ENCODE peak calls at places on chromosomes 13 and 19, in five cellular contexts. O is SK-N-SH, G is hepatocyte, W is PC-3, L is GM23338. A is an unnamed sample. For H3K4me1, the result is how much of the 10 kb centered on the place peaks cover.

GRCh38 chr13:81142306-81142999 is 801.5 kb upstream of the SPRY2 start:
- DNase-seq in O (no peak), G (no peak), W (peak), L (peak), A (no peak)

GRCh38 chr13:89363144-89363543 is 1692.0 kb downstream of the SLITRK5 start:
- DNase-seq in O (peak), G (peak), W (no peak), L (peak), A (no peak)

GRCh38 chr19:46616631-46617322 is 8.1 kb downstream of the PTGIR start:
- DNase-seq in O (peak), G (peak), W (peak), L (peak), A (peak)

GRCh38 chr13:67230243-67230773 is at the start of gene PCDH9:
- DNase-seq in O (peak), G (peak), W (peak), L (peak), A (peak)

GRCh38 chr19:36115453-36116343 is at the start of gene TBCB:
- DNase-seq in O (peak), G (no peak), W (no peak), L (peak), A (peak)

GRCh38 chr13:101698400-101698799 is 245.9 kb downstream of the ITGBL1 start:
- DNase-seq in O (peak), G (no peak), W (no peak), L (no peak), A (peak)

GRCh38 chr13:92590503-92590908 is 636.1 kb upstream of the GPC6 start:
- DNase-seq in O (no peak), G (no peak), W (peak), L (no peak), A (no peak)

GRCh38 chr19:42469311-42470239 is 26.8 kb upstream of the CXCL17 start:
- DNase-seq in O (no peak), G (no peak), W (no peak), L (no peak), A (peak)

GRCh38 chr13:40665061-40665753 is 1.2 kb downstream of the FOXO1 start:
- DNase-seq in O (peak), G (peak), W (peak), L (peak), A (peak)

GRCh38 chr19:5891938-5892771 is 11.4 kb downstream of the NDUFA11 start:
- DNase-seq in O (peak), G (peak), W (peak), L (peak), A (peak)

GRCh38 chr13:39616087-39616694 is 13.2 kb upstream of the LHFPL6 start:
- DNase-seq in O (peak), G (peak), W (peak), L (peak), A (peak)

GRCh38 chr13:66624302-66624701 is 605.8 kb downstream of the PCDH9 start:
- DNase-seq in O (no peak), G (no peak), W (no peak), L (no peak), A (no peak)

GRCh38 chr13:75633285-75633684 is 2.8 kb upstream of the LMO7 start:
- DNase-seq in O (no peak), G (no peak), W (peak), L (no peak), A (peak)

GRCh38 chr13:109400192-109400591 is 386.2 kb downstream of the IRS2 start:
- DNase-seq in O (no peak), G (no peak), W (no peak), L (no peak), A (no peak)

GRCh38 chr19:42197375-42197817 is 20.1 kb downstream of the DEDD2 start:
- DNase-seq in O (no peak), G (peak), W (no peak), L (peak), A (no peak)

GRCh38 chr19:32519023-32519422 is 62.0 kb upstream of the PDCD5 start:
- DNase-seq in O (no peak), G (no peak), W (no peak), L (no peak), A (no peak)

GRCh38 chr19:43482193-43482592 is 16.8 kb upstream of the LYPD3 start:
- DNase-seq in O (no peak), G (no peak), W (no peak), L (no peak), A (no peak)

GRCh38 chr13:39968646-39969475 is 313.4 kb downstream of the COG6 start:
- DNase-seq in O (no peak), G (no peak), W (peak), L (no peak), A (no peak)

GRCh38 chr13:97043302-97043701 is 49.0 kb upstream of the OXGR1 start:
- DNase-seq in O (no peak), G (no peak), W (no peak), L (no peak), A (peak)

GRCh38 chr13:110343241-110343865 is 36.3 kb downstream of the COL4A2 start:
- DNase-seq in O (no peak), G (no peak), W (peak), L (no peak), A (no peak)

GRCh38 chr13:80400164-80400767 is 59.3 kb upstream of the SPRY2 start:
- DNase-seq in O (no peak), G (peak), W (no peak), L (no peak), A (no peak)

GRCh38 chr13:55576389-55576788 is 1564.3 kb upstream of the PRR20A start:
- DNase-seq in O (no peak), G (no peak), W (no peak), L (peak), A (no peak)

GRCh38 chr19:11856568-11857264 is 8.2 kb downstream of the ZNF439 start:
- DNase-seq in O (no peak), G (peak), W (no peak), L (no peak), A (no peak)

GRCh38 chr13:97440598-97440997 is 6.6 kb downstream of the RAP2A start:
- DNase-seq in O (no peak), G (no peak), W (no peak), L (no peak), A (peak)

GRCh38 chr13:72507394-72508199 is 219.8 kb downstream of the MZT1 start:
- DNase-seq in O (no peak), G (no peak), W (no peak), L (no peak), A (no peak)

GRCh38 chr19:4295972-4296771 is 6.0 kb downstream of the TMIGD2 start:
- DNase-seq in O (peak), G (no peak), W (no peak), L (peak), A (no peak)

GRCh38 chr19:5337126-5337525 is 3.5 kb downstream of the PTPRS start:
- DNase-seq in O (no peak), G (no peak), W (no peak), L (no peak), A (no peak)

GRCh38 chr19:6164906-6165531 is 29.6 kb downstream of the ACSBG2 start:
- DNase-seq in O (no peak), G (no peak), W (peak), L (no peak), A (peak)

GRCh38 chr13:49791753-49792549 is 531 bp downstream of the KPNA3 start:
- DNase-seq in O (no peak), G (peak), W (peak), L (peak), A (peak)

GRCh38 chr19:35755550-35756371 is 1.1 kb downstream of the HSPB6 start:
- DNase-seq in O (no peak), G (peak), W (no peak), L (peak), A (peak)

GRCh38 chr19:6683971-6684370 is 14.0 kb upstream of the TNFSF14 start:
- DNase-seq in O (no peak), G (no peak), W (no peak), L (no peak), A (no peak)

GRCh38 chr13:41751277-41751676 is 209.6 kb downstream of the VWA8 start:
- DNase-seq in O (no peak), G (peak), W (no peak), L (no peak), A (peak)

GRCh38 chr13:113989585-113990300 is 15.9 kb upstream of the C13orf46 start:
- DNase-seq in O (no peak), G (no peak), W (no peak), L (no peak), A (no peak)

GRCh38 chr19:15112385-15112784 is 5.2 kb downstream of the SYDE1 start:
- DNase-seq in O (peak), G (no peak), W (peak), L (peak), A (peak)

GRCh38 chr19:38841787-38842438 is 7.9 kb downstream of the HNRNPL start:
- DNase-seq in O (no peak), G (no peak), W (no peak), L (no peak), A (no peak)

GRCh38 chr19:17105548-17105947 is 30.0 kb downstream of the MYO9B start:
- DNase-seq in O (no peak), G (no peak), W (no peak), L (no peak), A (no peak)

GRCh38 chr13:113901642-113902041 is 37.8 kb upstream of the GAS6 start:
- DNase-seq in O (no peak), G (no peak), W (no peak), L (no peak), A (no peak)

GRCh38 chr19:13055213-13056051 is 47.2 kb downstream of the LYL1 start:
- DNase-seq in O (peak), G (peak), W (peak), L (peak), A (peak)

GRCh38 chr19:18194208-18194530 is 1.2 kb downstream of the MPV17L2 start:
- DNase-seq in O (no peak), G (no peak), W (no peak), L (no peak), A (peak)

GRCh38 chr19:18194554-18195238 is 1.7 kb downstream of the MPV17L2 start:
- DNase-seq in O (peak), G (no peak), W (peak), L (peak), A (peak)

GRCh38 chr19:18191640-18192062 is 1.4 kb upstream of the MPV17L2 start:
- DNase-seq in O (no peak), G (no peak), W (no peak), L (no peak), A (no peak)

GRCh38 chr19:18192673-18193387 is at the start of gene MPV17L2:
- DNase-seq in O (peak), G (peak), W (peak), L (peak), A (peak)

GRCh38 chr19:18193388-18194207 is 580 bp downstream of the MPV17L2 start:
- DNase-seq in O (no peak), G (no peak), W (peak), L (no peak), A (peak)
- TF ChIP-seq EZH2phosphoT487 in O (no peak), G (no peak), W (no peak), L (no peak), A (no peak)

DNA sequence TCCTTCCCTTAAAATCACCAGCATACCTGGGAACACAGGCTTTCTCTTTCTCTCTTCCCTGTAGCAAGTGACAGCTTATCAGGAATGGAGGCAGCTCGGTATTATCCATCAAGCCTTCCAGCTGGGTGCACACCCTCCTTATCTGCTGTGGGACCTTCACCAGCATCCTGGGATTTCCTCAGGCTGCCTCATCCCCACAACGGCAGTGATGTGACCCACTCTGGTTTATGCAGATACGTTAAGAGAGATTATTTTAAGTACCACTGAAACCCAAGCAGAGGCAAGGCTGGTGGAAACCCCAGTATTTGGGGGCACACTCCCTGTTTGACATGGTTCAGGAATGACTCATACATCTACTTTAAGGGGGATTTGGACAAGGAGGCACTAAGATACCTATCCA is 192.1 kb downstream of the TM9SF2 start:
- DNase-seq in O (no peak), G (no peak), W (no peak), L (no peak), A (no peak)
- H3K4me1 ChIP-seq in O (under half), G (under half), W (under half), L (half or more), A (under half)

GRCh38 chr19:33795370-33796163 is 1.1 kb upstream of the KCTD15 start:
- DNase-seq in O (peak), G (peak), W (peak), L (peak), A (peak)
- TF ChIP-seq EZH2phosphoT487 in O (no peak), G (no peak), W (no peak), L (no peak), A (no peak)

GRCh38 chr19:29773141-29773540 is 38.6 kb upstream of the CCNE1 start:
- DNase-seq in O (no peak), G (no peak), W (no peak), L (no peak), A (no peak)
- H3K4me1 ChIP-seq in O (under half), G (under half), W (under half), L (under half), A (under half)

DNA sequence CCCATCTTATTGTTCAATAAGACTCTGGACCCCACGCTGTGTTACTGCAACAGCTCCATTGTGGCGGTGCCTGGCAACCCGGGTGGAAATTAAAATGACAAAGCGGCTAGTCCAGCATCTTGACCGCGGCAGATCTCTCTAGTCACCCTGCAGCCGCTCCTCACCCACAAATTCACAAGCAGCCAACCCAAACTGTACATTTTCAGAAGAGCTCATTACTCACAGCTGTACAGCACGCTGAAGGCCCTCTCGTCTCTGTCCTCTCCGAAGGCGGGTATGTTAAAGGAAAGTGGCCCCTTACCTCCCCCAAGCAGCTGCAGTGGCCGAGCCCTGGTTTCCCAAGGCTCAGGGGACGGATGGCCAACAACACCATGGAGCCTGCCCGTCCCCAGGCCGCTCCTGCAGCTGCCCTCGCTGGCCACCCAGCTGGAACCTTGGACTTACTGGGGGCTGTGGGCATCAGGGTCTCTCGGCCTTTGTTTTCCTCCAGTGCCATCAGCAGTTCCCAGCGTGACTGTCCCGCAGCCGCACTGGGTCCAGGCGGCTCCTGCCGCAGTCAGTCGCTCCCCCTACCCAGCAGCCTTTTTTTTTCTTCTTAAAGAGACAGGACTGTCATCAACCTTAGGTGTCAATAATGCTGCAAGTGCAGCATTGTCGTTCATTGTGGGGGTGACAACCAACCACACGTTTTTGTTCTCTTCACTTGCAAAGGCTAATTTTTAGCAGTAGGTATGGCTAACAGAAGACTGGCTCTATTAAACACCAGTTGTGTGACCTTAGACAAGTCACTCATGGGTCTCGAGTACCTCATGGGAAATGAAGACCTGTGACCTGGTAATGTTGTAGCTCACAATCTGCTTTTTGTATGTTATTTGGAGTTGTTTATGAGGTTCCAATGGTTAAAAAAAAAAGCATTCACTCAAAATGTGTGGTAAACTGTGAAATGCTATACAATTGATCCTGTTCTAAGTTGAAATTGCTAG is at the start of gene SACS:
- DNase-seq in O (peak), G (peak), W (peak), L (peak), A (peak)
- TF ChIP-seq EZH2phosphoT487 in O (no peak), G (no peak), W (no peak), L (no peak), A (no peak)

GRCh38 chr19:50678323-50678722 is 29.1 kb downstream of the C19orf81 start:
- DNase-seq in O (no peak), G (no peak), W (no peak), L (no peak), A (no peak)
- H3K4me1 ChIP-seq in O (under half), G (under half), W (under half), L (under half), A (under half)

GRCh38 chr13:44052843-44053607 is 173.3 kb downstream of the LACC1 start:
- DNase-seq in O (no peak), G (peak), W (no peak), L (peak), A (peak)
- TF ChIP-seq EZH2phosphoT487 in O (no peak), G (no peak), W (no peak), L (no peak), A (no peak)

DNA sequence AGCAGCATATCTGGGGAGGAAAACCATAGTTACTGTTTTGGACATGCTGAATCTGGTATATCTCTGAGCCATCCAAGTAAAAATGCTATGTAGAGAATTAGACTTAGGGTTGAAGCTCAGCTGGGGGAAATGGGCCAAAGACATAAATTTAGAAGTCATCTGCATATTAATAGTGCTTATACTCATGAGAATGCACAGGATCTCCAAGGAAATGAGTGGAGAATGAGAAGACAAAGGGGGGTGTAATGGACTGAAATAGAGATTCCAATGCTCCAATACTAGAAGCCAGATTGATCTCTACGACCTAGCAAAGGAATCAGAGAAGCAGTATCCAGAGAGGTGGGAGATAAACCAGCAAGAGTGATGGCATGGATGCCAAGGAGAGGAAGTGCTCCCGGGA is 10.3 kb upstream of the FAM124A start:
- DNase-seq in O (no peak), G (no peak), W (no peak), L (no peak), A (no peak)
- H3K4me1 ChIP-seq in O (under half), G (under half), W (under half), L (under half), A (under half)

DNA sequence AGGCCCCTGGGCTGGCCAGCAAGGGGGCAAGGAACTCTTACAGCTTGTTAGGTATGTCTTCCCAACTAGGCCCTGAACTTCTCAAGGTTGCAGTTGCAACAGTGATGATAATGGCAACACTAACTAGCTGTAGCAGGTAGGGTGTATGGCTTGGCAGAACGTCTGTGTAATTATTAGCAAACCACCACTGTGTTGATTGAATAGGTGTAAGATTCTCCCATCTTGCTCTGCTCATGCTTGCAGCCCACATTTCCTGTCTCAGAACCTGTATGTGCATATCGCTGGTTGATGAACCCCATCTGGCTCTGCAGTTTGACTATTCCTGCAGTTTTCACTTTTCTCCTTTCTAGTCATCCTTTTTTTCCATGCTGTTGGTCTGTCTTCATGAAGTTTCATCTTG is 178.8 kb downstream of the KATNAL1 start:
- DNase-seq in O (no peak), G (no peak), W (no peak), L (no peak), A (no peak)
- TF ChIP-seq EZH2phosphoT487 in O (no peak), G (no peak), W (no peak), L (no peak), A (no peak)

DNA sequence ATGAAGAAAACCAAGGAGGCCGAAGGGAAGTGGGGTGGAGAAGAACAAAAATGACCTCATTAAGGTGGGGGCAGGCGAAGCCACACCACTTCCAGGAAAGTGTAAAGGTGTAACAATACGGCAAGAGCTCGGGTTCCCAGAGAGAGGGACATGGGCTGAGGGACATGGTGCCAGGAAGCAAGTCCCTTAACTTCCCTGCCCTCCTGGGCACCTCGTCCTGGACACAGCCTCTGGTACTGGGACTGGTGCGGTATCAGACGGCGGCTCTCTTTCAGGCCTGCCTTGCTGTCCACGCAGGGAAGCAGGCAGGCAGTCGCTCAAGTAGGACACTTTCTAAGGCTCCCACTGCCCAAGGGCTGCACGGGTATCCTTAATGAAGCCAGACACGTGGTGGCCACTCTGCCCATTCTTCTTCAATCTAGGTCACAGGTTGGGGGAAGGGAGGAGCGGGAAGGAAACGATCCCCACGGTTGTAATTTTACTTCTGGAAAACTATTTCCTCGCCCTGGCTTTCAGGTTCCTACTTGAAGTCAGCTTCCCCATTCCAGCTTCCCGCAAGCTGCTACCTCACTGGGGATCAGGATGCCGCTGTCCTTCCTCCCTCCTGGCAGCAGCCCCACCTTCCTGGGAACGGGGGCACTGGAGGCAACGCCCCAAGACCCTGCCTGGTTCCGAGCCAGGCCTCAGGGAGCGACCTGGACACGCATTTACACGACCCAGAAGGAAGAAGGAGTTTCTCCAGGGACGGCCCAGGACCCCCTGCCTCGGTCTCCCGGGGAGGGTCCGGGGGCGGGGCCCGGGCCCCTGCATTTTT is 1.2 kb downstream of the AP3D1 start:
- DNase-seq in O (peak), G (no peak), W (peak), L (peak), A (peak)
- H3K4me1 ChIP-seq in O (under half), G (under half), W (under half), L (under half), A (under half)